ENCODE peak calls at places on chromosomes 11 and 22, in eight cellular contexts. V is AG10803, B is GM12865, K is RWPE2, P is uterus, I is heart left ventricle, H is astrocyte of the spinal cord, Y is retinal pigment epithelial cell. L is an unnamed sample.
A peak's percentile ranks its signal among the peaks of the same experiment; 100 is the strongest.

GRCh38 chr11:112805658-112806057 is 155.6 kb upstream of the NCAM1 start:
- DNase-seq in Y (no peak), P (no peak), H (no peak), V (no peak), K (no peak), I (no peak), B (no peak), L (no peak)

GRCh38 chr11:66686100-66686785 is 8.6 kb upstream of the RBM4B start:
- DNase-seq in B (no peak), V (no peak), K (peak; percentile 87), I (no peak), H (no peak), P (no peak), Y (no peak), L (no peak)

GRCh38 chr11:78419327-78419726 is 1.7 kb upstream of the GAB2 start:
- DNase-seq in K (no peak), P (peak; percentile 86), H (peak; percentile 92), V (peak; percentile 97), Y (peak; percentile 90), I (peak; percentile 35), B (no peak), L (peak; percentile 99)

GRCh38 chr11:60985991-60986915 is 14.8 kb downstream of the CD6 start:
- DNase-seq in P (no peak), Y (no peak), V (no peak), H (peak; percentile 40), B (peak; percentile 32), K (no peak), I (no peak), L (peak; percentile 33)

GRCh38 chr22:47310601-47311000 is 548.2 kb downstream of the TBC1D22A start:
- DNase-seq in V (peak; percentile 16), P (no peak), K (no peak), B (no peak), H (peak; percentile 32), Y (no peak), I (no peak), L (peak; percentile 8)

GRCh38 chr22:48780597-48781277 is 1046.9 kb downstream of the BRD1 start:
- DNase-seq in I (no peak), H (no peak), B (no peak), Y (no peak), P (no peak), K (no peak), V (no peak), L (no peak)

GRCh38 chr22:47446821-47447810 is 684.7 kb downstream of the TBC1D22A start:
- DNase-seq in I (no peak), V (no peak), Y (no peak), K (no peak), P (no peak), H (no peak), B (no peak), L (no peak)

GRCh38 chr22:42270512-42271190 is at the start of gene TCF20:
- DNase-seq in P (peak; percentile 73), I (peak; percentile 85), Y (no peak), K (no peak), H (peak; percentile 59), V (peak; percentile 60), B (peak; percentile 87), L (peak; percentile 62)

GRCh38 chr11:68831124-68831523 is 10.6 kb downstream of the CPT1A start:
- DNase-seq in H (no peak), B (no peak), P (no peak), Y (no peak), K (no peak), V (no peak), I (no peak), L (no peak)

GRCh38 chr22:39255449-39256185 is 10.8 kb upstream of the PDGFB start:
- DNase-seq in Y (no peak), K (no peak), I (no peak), V (no peak), H (no peak), B (peak; percentile 37), P (no peak), L (no peak)

GRCh38 chr22:37655252-37655563 is 3.3 kb upstream of the PDXP start:
- DNase-seq in P (no peak), B (no peak), K (peak; percentile 54), H (no peak), I (no peak), V (no peak), Y (no peak), L (no peak)

GRCh38 chr22:37657590-37658132 is 862 bp upstream of the PDXP start:
- DNase-seq in Y (no peak), K (no peak), V (peak; percentile 20), I (no peak), P (no peak), B (peak; percentile 60), H (no peak), L (no peak)

GRCh38 chr22:37658133-37659065 is at the start of gene PDXP:
- DNase-seq in I (peak; percentile 99), P (peak; percentile 100), K (peak; percentile 98), H (peak; percentile 100), B (peak; percentile 100), V (peak; percentile 100), Y (peak; percentile 100), L (peak; percentile 100)

GRCh38 chr22:37650463-37651136 is 7.9 kb upstream of the PDXP start:
- DNase-seq in B (no peak), V (no peak), Y (no peak), P (no peak), H (no peak), I (no peak), K (no peak), L (no peak)

DNA sequence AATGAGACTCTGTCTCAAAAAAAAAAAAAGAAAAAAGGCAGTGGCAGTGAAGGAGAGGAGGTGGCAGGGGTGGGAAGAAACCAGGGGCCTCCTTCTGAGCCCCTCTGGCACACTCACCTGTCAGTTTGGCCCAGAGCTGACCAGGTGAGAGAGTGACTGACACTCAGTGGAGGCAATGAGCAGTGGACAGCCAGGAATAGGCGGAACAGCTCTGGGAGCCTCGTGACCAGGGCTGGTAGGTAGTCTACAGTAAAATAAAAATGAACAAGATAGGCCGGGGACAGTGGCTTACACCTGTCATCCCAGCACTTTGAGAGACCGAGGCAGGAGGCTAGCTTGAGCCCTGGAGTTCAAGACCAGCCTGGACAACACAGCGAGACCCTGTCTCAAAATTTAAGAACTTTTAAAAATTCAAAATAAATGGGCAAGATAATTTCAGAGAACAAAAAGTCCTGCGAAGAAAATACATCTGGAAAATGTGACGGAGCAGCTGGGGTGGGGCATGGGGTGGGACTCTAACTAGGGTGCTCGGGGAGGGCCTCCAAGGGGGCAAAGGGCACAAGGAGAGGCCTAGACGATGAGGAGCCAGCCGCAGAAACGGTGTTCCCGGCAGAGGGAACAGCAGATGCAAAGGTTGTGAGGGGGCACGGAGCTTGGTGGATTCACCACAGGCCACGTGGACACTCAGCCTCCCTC is 3.8 kb upstream of the PDXP start:
- DNase-seq in K (no peak), B (no peak), I (no peak), P (no peak), V (no peak), H (no peak), Y (no peak), L (no peak)
- H3K4me3 ChIP-seq in K (no peak overlapping the region), B (no peak overlapping the region), I (no peak overlapping the region), P (no peak overlapping the region), V (no peak overlapping the region), H (no peak overlapping the region), Y (no peak overlapping the region), L (no peak overlapping the region)

DNA sequence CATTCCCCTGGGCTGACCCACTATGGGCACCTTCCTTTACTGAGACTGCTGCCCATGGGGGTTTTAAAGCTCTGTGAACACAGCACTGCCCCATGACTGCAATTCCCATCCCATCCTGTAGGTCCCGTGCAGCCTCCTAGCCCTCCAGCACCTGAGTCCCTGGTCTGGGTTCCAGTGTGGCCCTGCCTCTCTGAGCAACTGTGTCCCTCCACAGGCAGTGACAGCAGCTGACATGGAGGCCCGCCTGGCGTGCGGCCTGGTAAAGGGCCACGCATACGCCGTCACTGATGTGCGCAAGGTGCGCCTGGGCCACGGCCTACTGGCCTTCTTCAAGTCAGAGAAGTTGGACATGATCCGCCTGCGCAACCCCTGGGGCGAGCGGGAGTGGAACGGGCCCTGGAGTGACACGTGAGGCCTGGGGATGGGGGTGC is 12.6 kb downstream of the OMP start:
- DNase-seq in K (no peak), H (no peak), B (no peak), P (no peak), V (no peak), I (no peak), Y (no peak), L (no peak)
- TF ChIP-seq CTCF in K (no peak), H (peak; percentile 30), B (peak; percentile 31), P (no peak), V (peak; percentile 1), I (no peak), Y (peak; percentile 35), L (peak; percentile 26)

GRCh38 chr11:31237819-31238771 is 131.4 kb downstream of the DCDC1 start:
- DNase-seq in P (no peak), B (no peak), H (no peak), Y (no peak), K (no peak), I (no peak), V (peak; percentile 9), L (no peak)
- H3K4me3 ChIP-seq in P (no peak overlapping the region), B (no peak overlapping the region), H (no peak overlapping the region), Y (no peak overlapping the region), K (no peak overlapping the region), I (no peak overlapping the region), V (no peak overlapping the region), L (no peak overlapping the region)

GRCh38 chr11:1387521-1387920 is 2.2 kb upstream of the BRSK2 start:
- DNase-seq in K (no peak), H (no peak), I (no peak), V (no peak), B (no peak), P (no peak), Y (no peak), L (no peak)

GRCh38 chr11:1382429-1382828 is 7.3 kb upstream of the BRSK2 start:
- DNase-seq in I (no peak), H (no peak), B (no peak), V (no peak), P (no peak), Y (no peak), K (no peak), L (no peak)

GRCh38 chr11:1381793-1382425 is 7.8 kb upstream of the BRSK2 start:
- DNase-seq in Y (no peak), V (no peak), I (no peak), H (no peak), P (no peak), K (no peak), B (no peak), L (no peak)

GRCh38 chr11:1384206-1384965 is 5.3 kb upstream of the BRSK2 start:
- DNase-seq in I (no peak), B (peak; percentile 36), H (no peak), P (no peak), Y (no peak), V (peak; percentile 16), K (no peak), L (no peak)

DNA sequence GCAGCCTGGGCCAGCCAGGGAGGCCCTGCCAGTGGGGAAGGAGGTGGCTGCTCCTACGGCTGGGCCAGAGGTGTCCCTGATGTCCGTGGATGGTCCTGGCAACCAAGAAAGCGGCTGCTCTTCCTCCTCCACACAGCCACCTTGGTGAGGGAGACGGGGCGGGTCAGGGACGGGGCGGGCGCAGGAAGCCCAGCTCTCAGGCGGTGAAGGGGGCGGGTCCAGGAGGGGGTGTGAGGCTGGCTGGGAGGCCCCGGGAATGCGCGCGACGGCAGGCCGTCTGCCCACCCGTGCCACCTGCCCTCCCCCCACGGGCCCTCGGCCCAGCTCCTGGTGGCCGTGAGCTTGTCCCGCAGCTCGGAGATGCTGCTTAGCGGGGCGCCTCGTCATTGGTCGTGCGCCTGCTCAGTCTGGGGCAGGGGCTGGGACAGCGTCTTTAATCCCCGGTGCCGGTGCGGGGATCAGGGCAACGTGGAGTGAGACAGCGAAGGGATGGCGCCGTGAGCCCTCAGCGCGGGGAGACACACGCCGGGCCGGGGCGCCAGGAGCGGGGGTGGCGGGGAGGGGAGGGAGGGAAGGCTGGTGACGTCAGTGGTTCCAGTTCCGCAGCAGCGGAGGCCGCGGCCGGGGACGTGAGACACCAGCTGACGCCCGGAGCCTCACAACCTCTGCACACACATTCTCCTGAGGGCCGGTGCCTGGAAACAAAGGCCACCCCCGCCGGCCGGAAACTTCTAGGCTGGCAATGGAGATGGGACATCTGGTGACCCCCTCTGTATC is 6.7 kb upstream of the BRSK2 start:
- DNase-seq in K (no peak), P (peak; percentile 63), H (peak; percentile 37), Y (peak; percentile 44), I (peak; percentile 89), V (peak; percentile 48), B (peak; percentile 82), L (peak; percentile 45)
- TF ChIP-seq CTCF in K (no peak), P (no peak), H (no peak), Y (no peak), I (no peak), V (no peak), B (peak; percentile 3), L (no peak)